ENCODE peak calls at places on chromosomes 5 and 9, in six cellular contexts. N is left ventricle myocardium inferior; G is CD8-positive, alpha-beta T cell; T is body of pancreas; I is GM23248; W is hepatocyte. S is an unnamed sample. For H3K4me1 and H3K36me3, the result is how much of the 10 kb centered on the place peaks cover.

GRCh38 chr5:38800515-38800914 is 45.3 kb upstream of the OSMR start:
- DNase-seq in G (no peak), I (no peak), N (no peak), T (no peak), W (no peak), S (peak)

GRCh38 chr9:133711428-133712220 is 26.5 kb downstream of the SARDH start:
- DNase-seq in G (no peak), N (no peak), T (no peak), W (no peak), I (no peak), S (no peak)

GRCh38 chr9:21871256-21871975 is 69.0 kb downstream of the MTAP start:
- DNase-seq in T (no peak), I (no peak), N (no peak), G (no peak), W (no peak), S (no peak)

GRCh38 chr9:1726993-1727759 is 288.0 kb upstream of the SMARCA2 start:
- DNase-seq in G (no peak), T (no peak), I (peak), W (no peak), N (no peak), S (no peak)

GRCh38 chr5:102277059-102277621 is 18.9 kb downstream of the SLCO4C1 start:
- DNase-seq in W (no peak), I (no peak), T (no peak), G (no peak), N (no peak), S (no peak)

GRCh38 chr5:118796081-118796480 is 192.3 kb downstream of the DTWD2 start:
- DNase-seq in G (no peak), W (no peak), T (no peak), I (no peak), N (no peak), S (no peak)

GRCh38 chr5:53874409-53874808 is 314.0 kb downstream of the NDUFS4 start:
- DNase-seq in G (no peak), W (peak), T (no peak), N (no peak), I (peak), S (no peak)

GRCh38 chr5:142600611-142601360 is 85.1 kb downstream of the FGF1 start:
- DNase-seq in N (peak), T (peak), I (peak), G (no peak), W (peak), S (no peak)

GRCh38 chr5:141431286-141431685 is 979 bp downstream of the PCDHGA12 start:
- DNase-seq in N (no peak), T (no peak), G (no peak), W (no peak), I (peak), S (no peak)

GRCh38 chr9:10173561-10173960 is 439.2 kb downstream of the PTPRD start:
- DNase-seq in G (no peak), N (no peak), T (no peak), W (no peak), I (no peak), S (no peak)

GRCh38 chr5:172418847-172419810 is 35.2 kb downstream of the SH3PXD2B start:
- DNase-seq in G (no peak), I (peak), T (peak), W (peak), N (peak), S (peak)

GRCh38 chr9:70574222-70574837 is 159.9 kb upstream of the KLF9 start:
- DNase-seq in W (no peak), T (peak), G (no peak), I (peak), N (no peak), S (peak)

GRCh38 chr5:174533127-174533453 is 191.3 kb upstream of the MSX2 start:
- DNase-seq in T (no peak), G (no peak), I (no peak), W (no peak), N (no peak), S (no peak)

DNA sequence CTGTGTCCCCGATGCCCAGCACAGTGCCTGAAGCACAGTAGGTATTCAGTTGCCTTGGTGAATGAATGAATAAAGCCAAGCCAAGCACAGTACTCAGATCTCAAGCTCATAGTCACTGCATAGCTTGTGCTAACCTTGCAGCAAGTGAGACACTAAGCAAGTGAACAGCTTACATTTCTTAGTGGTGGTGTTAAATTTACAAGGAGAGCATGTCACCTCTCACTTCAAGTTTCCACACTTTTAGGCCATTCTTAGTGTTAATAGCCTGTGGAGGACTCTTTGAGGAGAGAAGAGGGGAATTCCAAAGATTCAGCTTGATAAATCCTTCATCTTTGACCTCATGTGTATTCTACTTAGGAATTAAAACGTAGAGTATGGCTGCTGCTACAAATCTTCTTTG is 104.7 kb downstream of the C9orf152 start:
- DNase-seq in T (no peak), G (no peak), N (no peak), W (no peak), I (no peak), S (no peak)
- H3K4me1 ChIP-seq in T (under half), G (under half), N (half or more), W (under half), I (half or more), S (under half)

GRCh38 chr5:83516361-83516760 is 44.8 kb downstream of the VCAN start:
- DNase-seq in W (no peak), T (no peak), G (no peak), I (no peak), N (no peak), S (no peak)
- H3K36me3 ChIP-seq in W (under half), T (under half), G (under half), I (half or more), N (under half), S (under half)

GRCh38 chr5:73448072-73448432 is 525 bp downstream of the FOXD1 start:
- DNase-seq in G (no peak), T (no peak), N (no peak), W (no peak), I (no peak), S (no peak)
- H3K4me1 ChIP-seq in G (under half), T (under half), N (under half), W (under half), I (under half), S (under half)

DNA sequence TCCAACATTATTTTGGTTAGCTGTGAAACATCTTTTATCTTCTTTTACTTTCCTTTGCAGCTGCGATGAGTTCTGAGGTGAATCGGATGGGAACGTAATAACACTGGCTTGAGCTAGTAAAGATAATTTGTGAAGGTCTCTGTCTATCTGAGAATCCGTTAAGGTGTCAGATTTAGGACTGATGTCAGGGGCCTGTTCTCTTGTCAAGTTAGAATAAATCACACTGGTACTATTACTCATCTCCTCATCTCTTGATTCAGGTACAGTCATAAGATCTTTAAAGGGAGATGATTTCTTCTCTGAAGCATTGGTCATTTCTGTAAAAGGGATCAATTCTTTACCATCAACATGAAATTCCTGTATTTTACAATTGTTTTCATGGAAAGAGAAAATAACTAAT is 26.2 kb downstream of the SETX start:
- DNase-seq in G (no peak), N (no peak), W (no peak), T (no peak), I (no peak), S (no peak)
- H3K36me3 ChIP-seq in G (under half), N (half or more), W (under half), T (under half), I (half or more), S (under half)

GRCh38 chr5:87308024-87308423 is 40.3 kb downstream of the RASA1 start:
- DNase-seq in G (no peak), N (no peak), T (no peak), W (no peak), I (no peak), S (no peak)

GRCh38 chr5:87311400-87312279 is 44.0 kb downstream of the RASA1 start:
- DNase-seq in W (peak), N (no peak), I (peak), G (no peak), T (no peak), S (no peak)
- H3K4me1 ChIP-seq in W (under half), N (under half), I (under half), G (under half), T (under half), S (under half)

GRCh38 chr5:82799346-82800077 is 277.7 kb downstream of the TMEM167A start:
- DNase-seq in T (no peak), G (no peak), I (no peak), N (no peak), W (no peak), S (no peak)

GRCh38 chr5:82802954-82803353 is 274.2 kb downstream of the TMEM167A start:
- DNase-seq in I (no peak), T (no peak), N (no peak), W (no peak), G (no peak), S (no peak)

GRCh38 chr5:82808960-82809359 is 268.2 kb downstream of the TMEM167A start:
- DNase-seq in G (no peak), N (no peak), I (no peak), T (no peak), W (no peak), S (no peak)

GRCh38 chr5:82806513-82806912 is 270.7 kb downstream of the TMEM167A start:
- DNase-seq in W (no peak), N (no peak), G (no peak), I (peak), T (no peak), S (no peak)

GRCh38 chr5:82804151-82804690 is 273.0 kb downstream of the TMEM167A start:
- DNase-seq in W (no peak), G (no peak), N (no peak), T (no peak), I (no peak), S (no peak)
- H3K36me3 ChIP-seq in W (under half), G (under half), N (under half), T (under half), I (under half), S (under half)

GRCh38 chr5:6723122-6723885 is 10.1 kb downstream of the TENT4A start:
- DNase-seq in T (no peak), I (no peak), N (no peak), G (no peak), W (no peak), S (no peak)

GRCh38 chr5:6725448-6725847 is 12.2 kb downstream of the TENT4A start:
- DNase-seq in T (no peak), G (no peak), I (no peak), W (no peak), N (no peak), S (no peak)

GRCh38 chr5:6726006-6726405 is 12.8 kb downstream of the TENT4A start:
- DNase-seq in I (no peak), G (no peak), N (no peak), T (no peak), W (no peak), S (no peak)

GRCh38 chr5:6723901-6724300 is 10.7 kb downstream of the TENT4A start:
- DNase-seq in W (no peak), G (no peak), T (no peak), I (no peak), N (no peak), S (no peak)

GRCh38 chr5:6724321-6724929 is 11.2 kb downstream of the TENT4A start:
- DNase-seq in G (no peak), T (no peak), I (no peak), W (no peak), N (no peak), S (no peak)
- H3K4me1 ChIP-seq in G (half or more), T (under half), I (under half), W (under half), N (half or more), S (half or more)

DNA sequence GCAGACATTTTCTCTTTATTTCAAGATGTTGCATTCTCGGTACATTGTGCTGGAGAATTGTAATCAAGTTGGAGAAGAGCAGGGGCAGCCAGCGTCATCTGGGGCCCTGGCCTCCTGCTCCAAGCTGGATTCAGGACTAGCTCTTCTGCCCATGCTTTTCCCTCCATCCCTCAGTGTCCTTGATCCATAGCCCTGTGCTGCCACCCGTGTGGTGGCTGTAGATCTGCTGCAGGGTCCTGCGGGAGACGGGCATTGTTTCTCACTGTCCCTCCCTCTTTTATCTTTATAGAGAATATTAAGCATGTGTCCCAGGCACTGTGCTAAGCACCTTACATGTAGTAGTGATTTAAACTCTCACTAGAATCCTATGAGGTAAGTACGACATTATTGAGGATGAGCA is 60.5 kb upstream of the HAND1 start:
- DNase-seq in I (no peak), W (no peak), T (no peak), G (no peak), N (no peak), S (no peak)
- H3K36me3 ChIP-seq in I (under half), W (under half), T (under half), G (under half), N (under half), S (under half)